ENCODE peak calls at places on chromosomes 11 and 22, in eight cellular contexts. V is lung, E is transverse colon, N is tibial nerve, Q is mucosa of descending colon, O is adrenal gland, D is spleen, A is keratinocyte. X is an unnamed sample.

GRCh38 chr11:81673001-81673400 is 1060.7 kb downstream of the FAM181B start:
- DNase-seq in A (no peak), N (no peak), E (no peak), V (no peak), Q (no peak), O (no peak), D (no peak), X (no peak)

GRCh38 chr11:124942446-124943202 is 6.8 kb upstream of the HEPACAM start:
- DNase-seq in Q (no peak), D (no peak), V (no peak), E (no peak), A (no peak), N (no peak), O (no peak), X (no peak)

GRCh38 chr22:39466228-39467006 is 9.6 kb downstream of the MGAT3 start:
- DNase-seq in O (no peak), D (peak; percentile 79), V (no peak), A (no peak), N (no peak), Q (no peak), E (no peak), X (no peak)

GRCh38 chr22:40512426-40513136 is 123.9 kb downstream of the MRTFA start:
- DNase-seq in V (no peak), A (peak; percentile 71), O (no peak), E (no peak), Q (no peak), N (no peak), D (no peak), X (no peak)

GRCh38 chr22:38218661-38219331 is 17.0 kb downstream of the MAFF start:
- DNase-seq in N (peak; percentile 69), O (peak; percentile 93), D (no peak), Q (peak; percentile 84), A (peak; percentile 83), E (peak; percentile 89), V (peak; percentile 85), X (no peak)

GRCh38 chr22:24875862-24876506 is 70.0 kb downstream of the SGSM1 start:
- DNase-seq in A (no peak), D (no peak), Q (no peak), E (no peak), O (no peak), V (no peak), N (no peak), X (no peak)

GRCh38 chr22:39278040-39278439 is 33.3 kb upstream of the PDGFB start:
- DNase-seq in A (no peak), V (no peak), N (no peak), Q (no peak), D (no peak), O (peak; percentile 52), E (no peak), X (no peak)

GRCh38 chr11:44767421-44767820 is 40.7 kb downstream of the TSPAN18 start:
- DNase-seq in E (no peak), Q (no peak), D (no peak), A (no peak), N (no peak), V (no peak), O (no peak), X (no peak)

GRCh38 chr11:123478352-123478986 is 48.4 kb downstream of the GRAMD1B start:
- DNase-seq in V (peak; percentile 35), E (peak; percentile 42), Q (peak; percentile 59), D (no peak), A (peak; percentile 30), O (peak; percentile 71), N (no peak), X (peak; percentile 78)

GRCh38 chr11:124889692-124890091 is 8.0 kb downstream of the ROBO4 start:
- DNase-seq in Q (no peak), V (no peak), N (no peak), D (no peak), A (no peak), O (no peak), E (no peak), X (no peak)

GRCh38 chr11:14645985-14646900 is 2.6 kb downstream of the PDE3B start:
- DNase-seq in V (no peak), E (no peak), N (no peak), D (no peak), A (no peak), O (no peak), Q (no peak), X (no peak)

GRCh38 chr11:66728760-66729385 is at the start of gene SPTBN2:
- DNase-seq in Q (peak; percentile 39), N (no peak), E (peak; percentile 16), O (peak; percentile 44), V (no peak), D (no peak), A (no peak), X (no peak)

GRCh38 chr11:104390696-104391095 is 226.7 kb upstream of the PDGFD start:
- DNase-seq in A (no peak), V (no peak), D (no peak), E (no peak), Q (no peak), N (no peak), O (no peak), X (no peak)

GRCh38 chr11:43933608-43934358 is 8.7 kb upstream of the C11orf96 start:
- DNase-seq in V (no peak), D (no peak), N (no peak), A (no peak), E (no peak), O (no peak), Q (no peak), X (peak; percentile 28)

GRCh38 chr11:35167451-35167954 is 28.5 kb downstream of the CD44 start:
- DNase-seq in V (no peak), A (no peak), Q (no peak), N (no peak), O (peak; percentile 24), E (no peak), D (no peak), X (no peak)

GRCh38 chr22:36569999-36570398 is 41.0 kb upstream of the EIF3D start:
- DNase-seq in E (no peak), Q (no peak), N (no peak), O (no peak), D (no peak), A (no peak), V (no peak), X (peak; percentile 56)
- TF ChIP-seq CTCF in E (no peak), Q (no peak), N (no peak), O (no peak), D (no peak), A (peak; percentile 46), V (no peak), X (peak; percentile 63)

GRCh38 chr22:47323518-47323917 is 561.1 kb downstream of the TBC1D22A start:
- DNase-seq in A (no peak), E (no peak), O (no peak), Q (no peak), D (no peak), V (no peak), N (no peak), X (no peak)

GRCh38 chr22:47320560-47320959 is 558.1 kb downstream of the TBC1D22A start:
- DNase-seq in E (no peak), O (no peak), N (no peak), V (no peak), A (no peak), Q (no peak), D (no peak), X (no peak)

GRCh38 chr22:47316020-47316419 is 553.6 kb downstream of the TBC1D22A start:
- DNase-seq in O (no peak), V (no peak), Q (no peak), N (no peak), A (no peak), E (no peak), D (no peak), X (no peak)

GRCh38 chr22:47322854-47323253 is 560.4 kb downstream of the TBC1D22A start:
- DNase-seq in D (no peak), N (no peak), Q (no peak), O (no peak), V (no peak), E (no peak), A (no peak), X (no peak)

GRCh38 chr22:47318041-47318737 is 555.7 kb downstream of the TBC1D22A start:
- DNase-seq in E (no peak), V (no peak), Q (no peak), A (no peak), N (no peak), D (no peak), O (no peak), X (no peak)
- H3K9me3 ChIP-seq in E (peaks cover 13% of the 10 kb centered on the region), V (peaks cover 13% of the 10 kb centered on the region), Q (peaks cover 10% of the 10 kb centered on the region), A (peaks cover 3% of the 10 kb centered on the region), N (peaks cover 31% of the 10 kb centered on the region), D (peaks cover 33% of the 10 kb centered on the region), O (peaks cover 3% of the 10 kb centered on the region), X (peaks cover 3% of the 10 kb centered on the region)

DNA sequence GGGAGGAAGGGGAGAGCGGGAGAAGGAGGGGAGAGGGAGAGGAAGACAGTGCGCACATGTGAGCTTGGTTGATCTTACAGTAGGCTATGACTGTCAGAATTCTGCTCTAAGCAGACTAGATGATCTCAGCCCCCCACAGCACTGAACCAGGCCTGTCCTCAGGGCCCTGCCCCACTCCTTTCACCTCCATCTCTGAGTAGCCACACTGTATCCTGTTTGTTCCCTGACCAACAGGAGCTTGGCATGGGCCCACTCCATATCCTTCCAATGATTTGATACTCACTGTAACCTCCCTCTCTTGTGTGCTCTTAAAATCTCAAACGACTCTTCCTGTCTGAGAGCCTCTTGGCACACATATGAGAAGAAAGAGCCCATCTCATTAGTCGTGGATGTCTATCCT is 86.1 kb upstream of the PARVA start:
- DNase-seq in V (no peak), O (no peak), A (no peak), D (no peak), E (no peak), Q (no peak), N (no peak), X (no peak)
- TF ChIP-seq CTCF in V (no peak), O (no peak), A (no peak), D (no peak), E (no peak), Q (no peak), N (no peak), X (no peak)

GRCh38 chr11:3357302-3357701 is 21.6 kb downstream of the ZNF195 start:
- DNase-seq in N (no peak), Q (no peak), A (no peak), V (no peak), D (no peak), O (no peak), E (no peak), X (no peak)

GRCh38 chr11:3357994-3358676 is 20.8 kb downstream of the ZNF195 start:
- DNase-seq in A (no peak), D (no peak), V (no peak), N (no peak), O (no peak), Q (no peak), E (no peak), X (no peak)

GRCh38 chr11:3356858-3357257 is 22.1 kb downstream of the ZNF195 start:
- DNase-seq in E (no peak), O (no peak), A (no peak), N (no peak), D (no peak), V (no peak), Q (no peak), X (no peak)

DNA sequence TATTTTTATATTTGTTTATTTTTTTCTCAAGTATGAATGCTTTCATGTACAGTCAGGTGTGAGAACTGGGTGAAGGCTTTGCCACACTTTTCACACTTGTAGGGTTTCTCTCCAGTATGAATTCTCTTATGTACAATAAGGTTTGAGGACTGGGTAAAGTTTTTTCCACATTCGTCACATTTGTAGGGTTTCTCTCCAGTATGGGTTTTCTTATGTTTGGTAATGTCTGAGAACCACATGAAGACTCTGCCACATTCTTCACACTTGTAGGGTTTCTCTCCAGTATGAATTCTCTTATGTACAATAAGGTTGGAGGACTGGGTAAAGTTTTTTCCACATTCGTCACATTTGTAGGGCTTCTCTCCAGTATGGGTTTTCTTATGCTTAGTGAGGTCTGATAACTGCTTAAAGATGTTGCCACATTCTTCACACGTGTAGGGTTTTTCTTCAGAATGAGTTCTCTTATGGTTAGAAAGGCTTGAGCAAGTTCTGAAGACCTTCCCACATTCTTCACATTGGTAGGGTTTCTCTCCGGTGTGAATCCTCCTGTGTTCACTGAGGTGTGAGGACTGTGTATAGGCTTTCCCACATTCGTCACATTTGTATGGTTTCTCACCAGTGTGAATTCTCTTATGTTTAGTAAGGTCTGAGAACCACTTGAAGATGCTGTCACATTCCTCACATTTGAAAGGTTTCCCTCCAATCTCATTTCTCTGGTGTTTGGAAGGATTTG is 19.7 kb downstream of the ZNF195 start:
- DNase-seq in D (no peak), Q (no peak), V (no peak), E (no peak), O (no peak), A (no peak), N (no peak), X (no peak)
- H3K9me3 ChIP-seq in D (peaks cover 100% of the 10 kb centered on the region), Q (peaks cover 84% of the 10 kb centered on the region), V (peaks cover 42% of the 10 kb centered on the region), E (peaks cover 74% of the 10 kb centered on the region), O (peaks cover 8% of the 10 kb centered on the region), A (peaks cover 70% of the 10 kb centered on the region), N (peaks cover 89% of the 10 kb centered on the region), X (no peaks in the 10 kb centered on the region)

X was measured in BE2C.